ENCODE peak calls at places on chromosomes 4 and X, in five cellular contexts. W, I, Y, K and T are unnamed samples.

GRCh38 chr4:112736718-112737135 is 99.8 kb downstream of the LARP7 start:
- DNase-seq in K (peak), W (peak), Y (no peak), I (no peak), T (no peak)

GRCh38 chrX:11059923-11060322 is 51.2 kb upstream of the HCCS start:
- DNase-seq in I (no peak), Y (no peak), W (no peak), K (no peak), T (no peak)

GRCh38 chrX:135572436-135572835 is 52.0 kb downstream of the INTS6L start:
- DNase-seq in Y (no peak), K (no peak), I (no peak), W (no peak), T (no peak)

GRCh38 chr4:11632015-11632414 is 203.3 kb upstream of the HS3ST1 start:
- DNase-seq in I (no peak), W (no peak), K (no peak), Y (no peak), T (no peak)

GRCh38 chr4:149959391-149959790 is 118.9 kb upstream of the DCLK2 start:
- DNase-seq in K (no peak), W (no peak), Y (no peak), I (no peak), T (no peak)

GRCh38 chr4:88820723-88821368 is 123.2 kb upstream of the NAP1L5 start:
- DNase-seq in K (no peak), I (no peak), W (no peak), Y (no peak), T (no peak)

GRCh38 chrX:120560405-120560841 is 339 bp downstream of the CUL4B start:
- DNase-seq in W (no peak), Y (peak), K (no peak), I (no peak), T (no peak)

GRCh38 chr4:2860391-2861348 is 17.0 kb downstream of the ADD1 start:
- DNase-seq in K (peak), Y (peak), W (no peak), I (no peak), T (no peak)

GRCh38 chrX:72314242-72314641 is 8.5 kb upstream of the CITED1 start:
- DNase-seq in I (no peak), K (no peak), W (no peak), Y (no peak), T (no peak)

GRCh38 chr4:154506253-154506652 is 14.7 kb upstream of the DCHS2 start:
- DNase-seq in Y (peak), K (no peak), W (no peak), I (no peak), T (peak)

GRCh38 chrX:95290455-95290854 is 1394.2 kb upstream of the DIAPH2 start:
- DNase-seq in Y (no peak), I (peak), K (no peak), W (no peak), T (no peak)

GRCh38 chrX:125094901-125095300 is 224.8 kb upstream of the TEX13C start:
- DNase-seq in W (no peak), I (no peak), Y (no peak), K (no peak), T (no peak)

GRCh38 chr4:67327245-67327860 is 217.9 kb downstream of the CENPC start:
- DNase-seq in K (peak), I (peak), W (peak), Y (peak), T (peak)

GRCh38 chrX:135086197-135086854 is 34.0 kb downstream of the ETDB start:
- DNase-seq in K (no peak), I (peak), W (peak), Y (peak), T (peak)

GRCh38 chrX:74537011-74537390 is 77.4 kb downstream of the RLIM start:
- DNase-seq in K (no peak), I (peak), Y (no peak), W (no peak), T (no peak)

GRCh38 chr4:128393111-128393704 is 105.6 kb upstream of the PGRMC2 start:
- DNase-seq in K (no peak), Y (no peak), I (no peak), W (no peak), T (peak)

GRCh38 chr4:26050212-26050643 is 136.2 kb downstream of the SMIM20 start:
- DNase-seq in I (no peak), Y (no peak), W (no peak), K (no peak), T (no peak)

GRCh38 chrX:148380614-148381561 is 119.5 kb upstream of the AFF2 start:
- DNase-seq in I (no peak), W (peak), Y (no peak), K (no peak), T (no peak)

GRCh38 chrX:139851730-139852129 is 81.1 kb downstream of the ATP11C start:
- DNase-seq in W (no peak), I (no peak), K (no peak), Y (no peak), T (no peak)

GRCh38 chr4:42267724-42268123 is 115.3 kb upstream of the BEND4 start:
- DNase-seq in Y (no peak), K (no peak), W (no peak), I (no peak), T (no peak)
- TF ChIP-seq SUZ12 in Y (no peak), K (no peak), W (no peak), I (no peak), T (no peak)

DNA sequence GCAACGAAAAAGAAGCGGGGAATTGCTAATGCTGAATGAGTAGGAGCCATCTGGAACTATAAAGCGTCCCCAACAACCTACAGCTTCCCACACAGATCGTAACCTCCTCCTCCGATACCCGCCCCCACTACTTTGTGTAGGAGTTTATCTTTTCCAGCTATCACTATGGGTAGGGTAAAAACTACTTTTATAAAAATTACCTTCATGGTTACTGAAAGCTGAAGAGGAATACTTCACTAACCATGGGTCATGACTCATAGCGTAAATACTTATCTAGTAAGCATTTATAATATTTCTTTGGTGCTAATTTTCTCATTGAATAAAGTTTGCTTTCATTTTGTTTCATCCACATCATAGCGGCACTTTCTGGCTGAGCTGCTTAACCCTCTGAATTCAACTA is 79.4 kb upstream of the TNIP3 start:
- DNase-seq in K (no peak), Y (no peak), I (no peak), W (no peak), T (no peak)
- TF ChIP-seq SUZ12 in K (no peak), Y (no peak), I (no peak), W (no peak), T (no peak)

GRCh38 chr4:173014113-173014558 is 154.5 kb upstream of the GALNT7 start:
- DNase-seq in K (peak), W (no peak), Y (no peak), I (peak), T (peak)
- TF ChIP-seq SUZ12 in K (no peak), W (no peak), Y (no peak), I (no peak), T (no peak)

GRCh38 chr4:7890635-7891393 is 48.8 kb downstream of the AFAP1 start:
- DNase-seq in I (no peak), W (no peak), Y (peak), K (no peak), T (no peak)

GRCh38 chr4:7893539-7893938 is 46.1 kb downstream of the AFAP1 start:
- DNase-seq in Y (no peak), W (no peak), I (no peak), K (no peak), T (no peak)

GRCh38 chr4:7894098-7894676 is 45.5 kb downstream of the AFAP1 start:
- DNase-seq in K (no peak), W (no peak), I (no peak), Y (peak), T (no peak)

GRCh38 chr4:7894677-7895181 is 44.9 kb downstream of the AFAP1 start:
- DNase-seq in Y (no peak), W (no peak), I (no peak), K (no peak), T (no peak)

DNA sequence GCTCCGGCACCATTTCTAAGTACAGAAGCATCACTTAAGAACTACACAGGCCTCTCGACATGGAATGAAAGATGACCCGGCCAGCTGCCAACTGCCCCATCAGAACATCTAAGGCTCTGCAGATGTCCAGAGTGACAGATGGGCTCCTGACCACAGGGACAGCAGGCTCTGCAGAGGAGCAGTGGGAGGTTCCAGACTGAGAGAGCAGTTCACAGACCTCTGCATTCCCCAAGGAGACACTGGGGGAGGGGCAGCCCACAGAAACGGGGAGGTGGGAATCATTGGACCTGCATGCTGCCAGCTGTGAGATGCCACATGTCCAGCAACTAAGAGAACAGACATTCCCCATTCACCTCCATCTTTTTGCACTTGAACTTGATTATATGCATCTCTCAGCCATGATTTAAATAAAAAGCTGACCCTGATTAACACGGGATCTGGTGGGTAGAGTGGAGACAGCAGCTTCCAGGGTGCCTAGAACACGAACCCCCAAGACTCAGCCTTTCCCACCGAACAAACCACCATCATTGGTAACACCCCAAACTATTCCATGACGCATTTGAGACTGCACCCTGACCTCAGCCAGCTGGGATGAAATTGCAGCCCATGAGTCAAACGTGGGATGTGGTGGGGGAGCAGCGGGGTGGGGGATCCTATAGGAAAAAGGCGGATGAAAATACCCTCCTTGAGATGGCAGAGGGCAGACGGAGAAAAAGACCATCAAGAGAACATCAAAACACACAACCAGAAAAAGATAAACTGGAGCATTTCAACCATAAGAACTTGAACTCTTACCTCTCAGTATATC is 47.2 kb downstream of the AFAP1 start:
- DNase-seq in I (no peak), K (no peak), W (no peak), Y (no peak), T (no peak)
- TF ChIP-seq SUZ12 in I (no peak), K (no peak), W (no peak), Y (no peak), T (no peak)

DNA sequence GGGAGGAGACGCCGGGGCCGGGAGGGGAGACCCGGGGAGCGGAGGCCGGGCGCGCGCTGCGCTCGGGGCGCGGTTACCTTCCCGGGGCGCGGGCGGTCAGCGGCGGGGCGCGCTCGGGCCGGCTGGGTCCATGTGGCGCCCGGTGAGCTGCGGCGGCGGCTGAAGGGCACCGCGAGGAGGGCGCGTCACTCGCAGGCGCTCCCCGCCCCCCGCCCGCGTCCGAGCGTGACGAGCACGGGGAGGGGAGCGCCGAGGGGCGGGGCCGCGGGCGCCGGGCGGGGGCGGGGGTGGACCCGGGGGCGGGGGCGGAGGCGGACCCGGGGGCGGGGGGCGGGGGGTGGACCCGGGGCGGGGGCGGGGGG is at the start of gene CPLX1:
- DNase-seq in W (no peak), I (no peak), K (peak), Y (no peak), T (peak)
- TF ChIP-seq SUZ12 in W (no peak), I (no peak), K (no peak), Y (no peak), T (no peak)